ENCODE peak calls at places on chromosomes 12 and 14, in ten cellular contexts. One of them, this sample, is unnamed.

GRCh38 chr12:108939594-108939993 is 59.7 kb downstream of the DAO start:
- DNase-seq in upper lobe of left lung: no peak
- DNase-seq in prostate gland: no peak
- DNase-seq in stomach: no peak
- DNase-seq in H1: no peak
- DNase-seq in transverse colon: no peak
- DNase-seq in breast epithelium: no peak
- DNase-seq in HepG2: peak
- DNase-seq in suprapubic skin: no peak
- DNase-seq in Panc1: no peak
- DNase-seq in this sample: peak

GRCh38 chr14:33959692-33960151 is 8.8 kb upstream of the EGLN3 start:
- DNase-seq in upper lobe of left lung: no peak
- DNase-seq in prostate gland: no peak
- DNase-seq in stomach: no peak
- DNase-seq in H1: no peak
- DNase-seq in transverse colon: no peak
- DNase-seq in breast epithelium: no peak
- DNase-seq in HepG2: no peak
- DNase-seq in suprapubic skin: no peak
- DNase-seq in Panc1: no peak
- DNase-seq in this sample: no peak

GRCh38 chr14:51369814-51370213 is 129.8 kb downstream of the TMX1 start:
- DNase-seq in upper lobe of left lung: no peak
- DNase-seq in prostate gland: no peak
- DNase-seq in stomach: no peak
- DNase-seq in H1: no peak
- DNase-seq in transverse colon: no peak
- DNase-seq in breast epithelium: no peak
- DNase-seq in HepG2: no peak
- DNase-seq in suprapubic skin: no peak
- DNase-seq in Panc1: no peak
- DNase-seq in this sample: peak

GRCh38 chr14:103393687-103394626 is 8.7 kb downstream of the MARK3 start:
- DNase-seq in upper lobe of left lung: peak
- DNase-seq in prostate gland: no peak
- DNase-seq in stomach: no peak
- DNase-seq in H1: no peak
- DNase-seq in transverse colon: no peak
- DNase-seq in breast epithelium: no peak
- DNase-seq in HepG2: no peak
- DNase-seq in suprapubic skin: no peak
- DNase-seq in Panc1: no peak
- DNase-seq in this sample: peak

GRCh38 chr14:95098984-95099599 is 58.2 kb downstream of the DICER1 start:
- DNase-seq in upper lobe of left lung: peak
- DNase-seq in prostate gland: peak
- DNase-seq in stomach: peak
- DNase-seq in H1: peak
- DNase-seq in transverse colon: peak
- DNase-seq in breast epithelium: peak
- DNase-seq in HepG2: peak
- DNase-seq in suprapubic skin: peak
- DNase-seq in Panc1: peak
- DNase-seq in this sample: peak

GRCh38 chr12:109680521-109681030 is 33.0 kb upstream of the FAM222A start:
- DNase-seq in upper lobe of left lung: no peak
- DNase-seq in prostate gland: peak
- DNase-seq in stomach: peak
- DNase-seq in H1: no peak
- DNase-seq in transverse colon: peak
- DNase-seq in breast epithelium: peak
- DNase-seq in HepG2: peak
- DNase-seq in suprapubic skin: no peak
- DNase-seq in Panc1: no peak
- DNase-seq in this sample: no peak

GRCh38 chr14:65486856-65487255 is 74.3 kb downstream of the FUT8 start:
- DNase-seq in upper lobe of left lung: no peak
- DNase-seq in prostate gland: no peak
- DNase-seq in stomach: no peak
- DNase-seq in H1: no peak
- DNase-seq in transverse colon: no peak
- DNase-seq in breast epithelium: no peak
- DNase-seq in HepG2: no peak
- DNase-seq in suprapubic skin: no peak
- DNase-seq in Panc1: no peak
- DNase-seq in this sample: no peak

GRCh38 chr14:104373055-104373854 is 206.3 kb upstream of the C14orf180 start:
- DNase-seq in upper lobe of left lung: no peak
- DNase-seq in prostate gland: no peak
- DNase-seq in stomach: no peak
- DNase-seq in H1: no peak
- DNase-seq in transverse colon: no peak
- DNase-seq in breast epithelium: no peak
- DNase-seq in HepG2: no peak
- DNase-seq in suprapubic skin: no peak
- DNase-seq in Panc1: no peak
- DNase-seq in this sample: no peak

GRCh38 chr14:59360923-59361794 is 104.0 kb downstream of the GPR135 start:
- DNase-seq in upper lobe of left lung: peak
- DNase-seq in prostate gland: peak
- DNase-seq in stomach: peak
- DNase-seq in H1: no peak
- DNase-seq in transverse colon: peak
- DNase-seq in breast epithelium: peak
- DNase-seq in HepG2: peak
- DNase-seq in suprapubic skin: peak
- DNase-seq in Panc1: no peak
- DNase-seq in this sample: peak

GRCh38 chr12:5184159-5184558 is 140.5 kb downstream of the KCNA5 start:
- DNase-seq in upper lobe of left lung: no peak
- DNase-seq in prostate gland: no peak
- DNase-seq in stomach: no peak
- DNase-seq in H1: no peak
- DNase-seq in transverse colon: no peak
- DNase-seq in breast epithelium: no peak
- DNase-seq in HepG2: no peak
- DNase-seq in suprapubic skin: no peak
- DNase-seq in Panc1: no peak
- DNase-seq in this sample: no peak

GRCh38 chr14:98169170-98169587 is 1102.8 kb downstream of the BCL11B start:
- DNase-seq in upper lobe of left lung: no peak
- DNase-seq in prostate gland: no peak
- DNase-seq in stomach: no peak
- DNase-seq in H1: no peak
- DNase-seq in transverse colon: no peak
- DNase-seq in breast epithelium: no peak
- DNase-seq in HepG2: no peak
- DNase-seq in suprapubic skin: no peak
- DNase-seq in Panc1: no peak
- DNase-seq in this sample: no peak

GRCh38 chr14:24224618-24225071 is 7.5 kb downstream of the NEDD8 start:
- DNase-seq in upper lobe of left lung: no peak
- DNase-seq in prostate gland: no peak
- DNase-seq in stomach: no peak
- DNase-seq in H1: no peak
- DNase-seq in transverse colon: no peak
- DNase-seq in breast epithelium: no peak
- DNase-seq in HepG2: no peak
- DNase-seq in suprapubic skin: no peak
- DNase-seq in Panc1: no peak
- DNase-seq in this sample: peak

GRCh38 chr14:24100197-24100981 is 6.3 kb downstream of the PCK2 start:
- DNase-seq in upper lobe of left lung: no peak
- DNase-seq in prostate gland: no peak
- DNase-seq in stomach: no peak
- DNase-seq in H1: no peak
- DNase-seq in transverse colon: no peak
- DNase-seq in breast epithelium: no peak
- DNase-seq in HepG2: no peak
- DNase-seq in suprapubic skin: no peak
- DNase-seq in Panc1: no peak
- DNase-seq in this sample: no peak

GRCh38 chr12:65334534-65334933 is 56.1 kb downstream of the MSRB3 start:
- DNase-seq in upper lobe of left lung: no peak
- DNase-seq in prostate gland: no peak
- DNase-seq in stomach: no peak
- DNase-seq in H1: no peak
- DNase-seq in transverse colon: no peak
- DNase-seq in breast epithelium: no peak
- DNase-seq in HepG2: no peak
- DNase-seq in suprapubic skin: no peak
- DNase-seq in Panc1: no peak
- DNase-seq in this sample: no peak

GRCh38 chr12:17302001-17302400 is 696.0 kb upstream of the LMO3 start:
- DNase-seq in upper lobe of left lung: no peak
- DNase-seq in prostate gland: no peak
- DNase-seq in stomach: no peak
- DNase-seq in H1: no peak
- DNase-seq in transverse colon: no peak
- DNase-seq in breast epithelium: no peak
- DNase-seq in HepG2: no peak
- DNase-seq in suprapubic skin: no peak
- DNase-seq in Panc1: no peak
- DNase-seq in this sample: no peak

GRCh38 chr12:94038605-94039004 is 109.8 kb upstream of the PLXNC1 start:
- DNase-seq in upper lobe of left lung: no peak
- DNase-seq in prostate gland: no peak
- DNase-seq in stomach: no peak
- DNase-seq in H1: no peak
- DNase-seq in transverse colon: no peak
- DNase-seq in breast epithelium: no peak
- DNase-seq in HepG2: no peak
- DNase-seq in suprapubic skin: no peak
- DNase-seq in Panc1: no peak
- DNase-seq in this sample: no peak
- TF ChIP-seq POLR2AphosphoS5 in upper lobe of left lung: no peak
- TF ChIP-seq POLR2AphosphoS5 in prostate gland: no peak
- TF ChIP-seq POLR2AphosphoS5 in stomach: no peak
- TF ChIP-seq POLR2AphosphoS5 in H1: no peak
- TF ChIP-seq POLR2AphosphoS5 in transverse colon: no peak
- TF ChIP-seq POLR2AphosphoS5 in breast epithelium: no peak
- TF ChIP-seq POLR2AphosphoS5 in HepG2: no peak
- TF ChIP-seq POLR2AphosphoS5 in suprapubic skin: no peak
- TF ChIP-seq POLR2AphosphoS5 in Panc1: no peak
- TF ChIP-seq POLR2AphosphoS5 in this sample: no peak

GRCh38 chr12:25959069-25959961 is 833 bp downstream of the RASSF8 start:
- DNase-seq in upper lobe of left lung: peak
- DNase-seq in prostate gland: peak
- DNase-seq in stomach: peak
- DNase-seq in H1: no peak
- DNase-seq in transverse colon: peak
- DNase-seq in breast epithelium: peak
- DNase-seq in HepG2: no peak
- DNase-seq in suprapubic skin: peak
- DNase-seq in Panc1: no peak
- DNase-seq in this sample: peak
- H3K27ac ChIP-seq in upper lobe of left lung: peak
- H3K27ac ChIP-seq in prostate gland: peak
- H3K27ac ChIP-seq in stomach: peak
- H3K27ac ChIP-seq in H1: no peak
- H3K27ac ChIP-seq in transverse colon: peak
- H3K27ac ChIP-seq in breast epithelium: peak
- H3K27ac ChIP-seq in HepG2: no peak
- H3K27ac ChIP-seq in suprapubic skin: peak
- H3K27ac ChIP-seq in Panc1: peak
- H3K27ac ChIP-seq in this sample: peak

DNA sequence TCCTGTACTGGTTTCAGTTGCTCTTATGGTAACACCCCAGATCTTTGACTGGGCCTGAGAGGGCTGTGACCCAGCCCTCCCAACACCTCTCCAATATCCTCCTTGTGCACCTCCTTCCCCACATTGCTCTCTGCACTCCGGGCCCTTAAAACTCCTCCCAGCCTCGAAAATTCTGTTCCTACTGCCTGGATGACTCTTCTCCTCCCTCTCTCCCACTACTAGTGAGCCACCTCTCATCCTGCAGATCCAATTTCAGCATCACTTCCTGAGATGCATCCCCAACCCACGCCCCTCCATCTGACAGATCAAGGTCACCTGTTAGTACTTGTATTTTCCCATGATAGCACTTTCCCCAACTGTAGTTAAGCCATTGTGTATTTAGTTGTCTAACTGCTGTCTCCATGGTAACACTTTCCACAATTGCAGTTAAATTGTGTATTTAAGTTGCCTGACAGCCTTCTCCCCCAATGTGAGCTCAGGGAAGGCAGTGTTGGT is 11.5 kb upstream of the NT5DC3 start:
- DNase-seq in upper lobe of left lung: no peak
- DNase-seq in prostate gland: no peak
- DNase-seq in stomach: no peak
- DNase-seq in H1: no peak
- DNase-seq in transverse colon: no peak
- DNase-seq in breast epithelium: no peak
- DNase-seq in HepG2: peak
- DNase-seq in suprapubic skin: no peak
- DNase-seq in Panc1: no peak
- DNase-seq in this sample: no peak
- TF ChIP-seq POLR2AphosphoS5 in upper lobe of left lung: no peak
- TF ChIP-seq POLR2AphosphoS5 in prostate gland: no peak
- TF ChIP-seq POLR2AphosphoS5 in stomach: no peak
- TF ChIP-seq POLR2AphosphoS5 in H1: no peak
- TF ChIP-seq POLR2AphosphoS5 in transverse colon: no peak
- TF ChIP-seq POLR2AphosphoS5 in breast epithelium: no peak
- TF ChIP-seq POLR2AphosphoS5 in HepG2: no peak
- TF ChIP-seq POLR2AphosphoS5 in suprapubic skin: no peak
- TF ChIP-seq POLR2AphosphoS5 in Panc1: no peak
- TF ChIP-seq POLR2AphosphoS5 in this sample: no peak

GRCh38 chr12:124758266-124759200 is 105.1 kb downstream of the SCARB1 start:
- DNase-seq in upper lobe of left lung: no peak
- DNase-seq in prostate gland: no peak
- DNase-seq in stomach: no peak
- DNase-seq in H1: no peak
- DNase-seq in transverse colon: no peak
- DNase-seq in breast epithelium: no peak
- DNase-seq in HepG2: no peak
- DNase-seq in suprapubic skin: no peak
- DNase-seq in Panc1: no peak
- DNase-seq in this sample: no peak

GRCh38 chr12:124761056-124761455 is 102.6 kb downstream of the SCARB1 start:
- DNase-seq in upper lobe of left lung: no peak
- DNase-seq in prostate gland: no peak
- DNase-seq in stomach: no peak
- DNase-seq in H1: no peak
- DNase-seq in transverse colon: no peak
- DNase-seq in breast epithelium: no peak
- DNase-seq in HepG2: no peak
- DNase-seq in suprapubic skin: no peak
- DNase-seq in Panc1: no peak
- DNase-seq in this sample: no peak

GRCh38 chr12:124761876-124762275 is 101.8 kb downstream of the SCARB1 start:
- DNase-seq in upper lobe of left lung: no peak
- DNase-seq in prostate gland: no peak
- DNase-seq in stomach: no peak
- DNase-seq in H1: no peak
- DNase-seq in transverse colon: no peak
- DNase-seq in breast epithelium: no peak
- DNase-seq in HepG2: no peak
- DNase-seq in suprapubic skin: no peak
- DNase-seq in Panc1: no peak
- DNase-seq in this sample: no peak

GRCh38 chr12:124760548-124760947 is 103.1 kb downstream of the SCARB1 start:
- DNase-seq in upper lobe of left lung: no peak
- DNase-seq in prostate gland: no peak
- DNase-seq in stomach: no peak
- DNase-seq in H1: no peak
- DNase-seq in transverse colon: no peak
- DNase-seq in breast epithelium: no peak
- DNase-seq in HepG2: no peak
- DNase-seq in suprapubic skin: no peak
- DNase-seq in Panc1: no peak
- DNase-seq in this sample: no peak

GRCh38 chr12:124759841-124760508 is 103.7 kb downstream of the SCARB1 start:
- DNase-seq in upper lobe of left lung: peak
- DNase-seq in prostate gland: peak
- DNase-seq in stomach: peak
- DNase-seq in H1: no peak
- DNase-seq in transverse colon: no peak
- DNase-seq in breast epithelium: peak
- DNase-seq in HepG2: no peak
- DNase-seq in suprapubic skin: no peak
- DNase-seq in Panc1: no peak
- DNase-seq in this sample: no peak
- H3K27ac ChIP-seq in upper lobe of left lung: peak
- H3K27ac ChIP-seq in prostate gland: no peak
- H3K27ac ChIP-seq in stomach: peak
- H3K27ac ChIP-seq in H1: no peak
- H3K27ac ChIP-seq in transverse colon: peak
- H3K27ac ChIP-seq in breast epithelium: peak
- H3K27ac ChIP-seq in HepG2: no peak
- H3K27ac ChIP-seq in suprapubic skin: no peak
- H3K27ac ChIP-seq in Panc1: peak
- H3K27ac ChIP-seq in this sample: no peak

This sample was measured in endothelial cell of umbilical vein.